ENCODE peak calls at places on chromosomes 12 and 14, in four cellular contexts. Q is transverse colon, W is retinal pigment epithelial cell, O is pancreas. X is an unnamed sample.

GRCh38 chr12:119940881-119941280 is 48.2 kb upstream of the BICDL1 start:
- DNase-seq in Q (no peak), W (no peak), O (no peak), X (peak)

GRCh38 chr12:109727746-109728726 is 14.4 kb downstream of the FAM222A start:
- DNase-seq in Q (no peak), W (no peak), O (peak), X (no peak)

GRCh38 chr12:58419905-58420304 is 478.5 kb downstream of the ATP23 start:
- DNase-seq in Q (no peak), W (no peak), O (no peak), X (no peak)

GRCh38 chr12:5656836-5657235 is 224.9 kb downstream of the NTF3 start:
- DNase-seq in Q (no peak), W (no peak), O (no peak), X (no peak)

GRCh38 chr14:32010561-32011188 is 66.4 kb upstream of the ARHGAP5 start:
- DNase-seq in Q (no peak), W (no peak), O (no peak), X (no peak)

GRCh38 chr14:93002851-93003298 is 79.9 kb downstream of the CHGA start:
- DNase-seq in Q (no peak), W (no peak), O (peak), X (no peak)

GRCh38 chr12:15527201-15527782 is 205.0 kb downstream of the PTPRO start:
- DNase-seq in Q (peak), W (no peak), O (no peak), X (peak)

GRCh38 chr12:6769003-6769389 is 2.8 kb downstream of the PTMS start:
- DNase-seq in Q (peak), W (no peak), O (no peak), X (no peak)

GRCh38 chr12:75705749-75706719 is 194.6 kb upstream of the KRR1 start:
- DNase-seq in Q (no peak), W (peak), O (no peak), X (no peak)

GRCh38 chr12:121428883-121429282 is 29.0 kb downstream of the RNF34 start:
- DNase-seq in Q (no peak), W (no peak), O (no peak), X (no peak)

GRCh38 chr14:76958975-76959710 is 69.4 kb downstream of the IRF2BPL start:
- DNase-seq in Q (no peak), W (no peak), O (no peak), X (no peak)

GRCh38 chr14:65434216-65434850 is 21.8 kb downstream of the FUT8 start:
- DNase-seq in Q (no peak), W (no peak), O (no peak), X (no peak)

GRCh38 chr14:75615200-75615599 is 36.8 kb downstream of the FLVCR2 start:
- DNase-seq in Q (no peak), W (no peak), O (no peak), X (no peak)

GRCh38 chr12:11716794-11717532 is 67.5 kb downstream of the ETV6 start:
- DNase-seq in Q (peak), W (no peak), O (no peak), X (no peak)

GRCh38 chr14:61563880-61564622 is 131.3 kb upstream of the HIF1A start:
- DNase-seq in Q (no peak), W (no peak), O (no peak), X (no peak)

GRCh38 chr14:72892879-72893635 is 844 bp downstream of the DPF3 start:
- DNase-seq in Q (peak), W (no peak), O (peak), X (no peak)

GRCh38 chr14:74886001-74886400 is 4.3 kb downstream of the DLST start:
- DNase-seq in Q (no peak), W (no peak), O (no peak), X (no peak)

GRCh38 chr12:52524241-52524897 is 4.2 kb upstream of the KRT5 start:
- DNase-seq in Q (no peak), W (no peak), O (no peak), X (no peak)

GRCh38 chr12:101570022-101570421 is 24.7 kb upstream of the MYBPC1 start:
- DNase-seq in Q (no peak), W (peak), O (no peak), X (peak)

GRCh38 chr12:52020539-52021336 is 14.0 kb downstream of the TAMALIN start:
- DNase-seq in Q (peak), W (no peak), O (peak), X (no peak)

GRCh38 chr14:65357091-65357490 is 55.4 kb upstream of the FUT8 start:
- DNase-seq in Q (no peak), W (no peak), O (no peak), X (no peak)

GRCh38 chr14:60658116-60658515 is 8.8 kb upstream of the SIX1 start:
- DNase-seq in Q (no peak), W (no peak), O (no peak), X (no peak)

GRCh38 chr12:122951406-122951805 is 14.9 kb downstream of the ABCB9 start:
- DNase-seq in Q (peak), W (no peak), O (no peak), X (no peak)

GRCh38 chr14:30551460-30551859 is 7.5 kb upstream of the G2E3 start:
- DNase-seq in Q (no peak), W (no peak), O (no peak), X (no peak)

GRCh38 chr14:54535126-54535525 is 25.4 kb downstream of the CGRRF1 start:
- DNase-seq in Q (no peak), W (no peak), O (no peak), X (no peak)

GRCh38 chr14:78254911-78255431 is 84.8 kb downstream of the NRXN3 start:
- DNase-seq in Q (no peak), W (no peak), O (no peak), X (peak)

GRCh38 chr14:87133073-87133815 is 859.7 kb downstream of the GALC start:
- DNase-seq in Q (no peak), W (peak), O (no peak), X (peak)

DNA sequence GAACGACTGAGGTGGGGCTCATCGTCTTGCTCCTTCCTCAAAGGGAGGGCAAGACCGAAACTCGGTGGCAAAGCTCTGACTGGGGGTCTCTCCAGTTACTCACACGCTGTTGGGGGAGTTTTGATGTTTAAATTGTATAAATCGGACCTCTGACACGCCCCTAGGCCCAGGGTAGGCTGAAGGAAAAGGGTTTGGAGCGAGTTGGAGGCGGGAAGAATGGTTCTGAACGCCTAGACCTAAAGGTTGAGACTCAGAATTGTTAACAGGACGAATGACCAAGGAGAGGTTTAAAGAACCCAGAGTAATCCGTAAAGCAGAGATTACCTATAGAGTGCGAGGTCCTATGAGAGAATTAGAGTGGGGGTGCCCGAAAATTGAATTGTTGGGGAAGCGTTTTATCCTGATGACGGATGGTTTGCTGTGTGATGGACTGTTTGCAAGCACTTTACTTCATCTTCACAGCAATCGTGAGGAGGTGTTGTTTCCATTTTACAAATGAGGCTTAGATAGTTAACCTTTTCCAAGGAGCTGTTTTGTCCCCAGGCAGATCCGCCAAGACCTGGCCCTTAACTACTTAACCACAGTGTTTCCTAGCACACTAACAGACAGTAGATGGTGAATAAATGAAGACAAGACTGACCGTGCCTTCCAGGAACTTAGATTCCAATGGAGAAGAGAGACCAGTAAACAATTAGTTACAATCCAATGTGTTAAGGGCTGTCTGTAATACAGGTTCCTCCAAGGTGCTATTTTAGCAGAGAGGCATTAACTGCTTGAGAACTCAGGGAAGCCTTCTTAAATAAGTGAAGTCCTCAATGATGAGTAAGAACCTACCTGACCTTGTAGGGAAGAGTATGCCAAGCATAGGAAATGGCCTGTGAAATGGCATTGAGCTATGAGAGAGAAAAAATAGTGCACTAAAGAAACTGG is 929 bp upstream of the UBE2N start:
- DNase-seq in Q (no peak), W (no peak), O (no peak), X (peak)
- TF ChIP-seq CTCF in Q (no peak), W (no peak), O (no peak), X (no peak)

GRCh38 chr12:98644433-98644711 is 216 bp downstream of the IKBIP start:
- DNase-seq in Q (peak), W (no peak), O (no peak), X (no peak)
- TF ChIP-seq CTCF in Q (no peak), W (peak), O (no peak), X (no peak)

DNA sequence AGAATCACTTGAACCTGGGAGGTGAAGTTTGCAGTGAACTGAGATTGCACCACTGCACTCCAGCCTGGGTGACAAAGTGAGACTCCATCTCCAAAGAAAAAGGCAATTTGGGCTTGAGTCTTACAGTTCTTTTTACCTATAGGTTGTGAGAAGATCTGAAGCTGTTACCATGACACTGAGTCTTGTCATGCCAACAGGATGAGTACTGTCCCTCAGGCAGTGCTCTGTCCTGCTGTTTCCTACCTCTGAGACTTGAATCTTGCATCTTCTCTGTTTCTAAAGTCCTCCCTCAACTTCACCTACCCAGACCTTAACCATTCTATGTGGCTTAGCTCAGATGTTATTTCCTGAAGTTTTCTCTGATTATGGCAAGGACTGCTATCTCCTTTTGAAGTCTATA is 400.8 kb upstream of the PRICKLE1 start:
- DNase-seq in Q (no peak), W (no peak), O (no peak), X (no peak)
- TF ChIP-seq CTCF in Q (no peak), W (no peak), O (no peak), X (no peak)

GRCh38 chr14:85425507-85425906 is 104.4 kb upstream of the FLRT2 start:
- DNase-seq in Q (no peak), W (no peak), O (no peak), X (no peak)
- TF ChIP-seq CTCF in Q (no peak), W (no peak), O (no peak), X (no peak)

GRCh38 chr12:4380332-4380731 is 820 bp upstream of the FGF23 start:
- DNase-seq in Q (no peak), W (no peak), O (no peak), X (no peak)

GRCh38 chr12:4386756-4387155 is 7.2 kb upstream of the FGF23 start:
- DNase-seq in Q (no peak), W (no peak), O (no peak), X (no peak)

GRCh38 chr12:4387607-4388006 is 8.1 kb upstream of the FGF23 start:
- DNase-seq in Q (no peak), W (no peak), O (no peak), X (no peak)

GRCh38 chr12:4379410-4379809 is at the start of gene FGF23:
- DNase-seq in Q (no peak), W (peak), O (no peak), X (no peak)

DNA sequence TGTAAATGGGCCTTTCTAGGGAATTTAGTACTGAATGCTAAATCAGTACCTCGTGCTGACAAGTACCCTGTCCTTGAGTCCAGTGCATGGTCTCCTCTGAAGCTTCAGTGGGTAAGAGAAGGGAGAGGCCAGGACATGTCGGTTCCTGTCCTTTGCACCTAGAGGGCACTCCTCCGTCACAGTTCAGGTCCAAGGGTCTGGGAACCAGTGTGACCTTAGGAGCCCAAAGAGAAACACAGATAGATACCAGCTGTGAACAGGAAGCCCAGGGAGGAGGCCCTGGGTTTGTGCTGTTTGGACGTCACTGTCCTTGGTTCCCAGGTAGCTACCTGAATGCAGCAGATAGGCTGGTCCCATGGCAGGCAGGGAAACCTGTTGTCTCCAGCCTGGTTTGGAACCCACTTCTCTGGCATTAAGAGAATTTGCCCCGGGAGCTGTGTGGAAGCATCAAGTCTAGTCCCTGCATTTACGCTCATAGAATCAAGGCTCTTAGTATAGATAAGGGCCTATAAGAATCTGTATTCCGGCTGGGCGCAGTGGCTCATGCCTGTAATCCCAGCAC is 3.9 kb upstream of the FGF23 start:
- DNase-seq in Q (no peak), W (no peak), O (no peak), X (no peak)
- TF ChIP-seq CTCF in Q (no peak), W (no peak), O (no peak), X (peak)

DNA sequence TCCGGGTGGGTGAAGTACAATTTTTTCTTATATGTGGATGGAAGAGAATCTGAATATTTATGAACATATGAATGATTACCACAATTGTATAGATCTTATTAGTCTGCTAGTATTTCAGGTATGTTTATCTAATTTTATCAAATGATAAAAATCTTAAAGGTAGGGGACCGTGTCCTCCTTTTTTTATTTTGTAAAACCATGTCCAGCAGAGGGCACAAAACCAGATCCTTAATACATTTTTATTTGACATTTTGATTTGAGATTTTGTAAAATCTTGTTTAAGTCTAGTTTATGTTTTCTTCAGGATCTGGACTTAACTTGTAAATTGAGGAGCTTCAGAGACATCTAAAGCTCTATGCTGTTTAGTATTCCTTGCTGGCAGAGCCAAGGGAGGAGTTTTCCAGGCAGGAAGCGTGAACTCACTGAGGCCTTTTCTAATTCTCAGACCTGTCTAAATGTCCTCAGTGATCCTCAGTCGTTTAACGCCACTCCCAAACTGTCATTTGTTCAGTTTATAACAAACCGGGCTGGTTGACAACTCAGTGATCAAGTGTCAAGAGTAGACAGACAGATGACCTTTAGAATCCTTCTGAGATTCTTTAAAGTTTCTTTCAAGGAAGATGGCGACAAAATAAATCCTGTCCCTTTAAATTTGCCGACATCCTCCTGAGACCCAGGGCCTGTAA is 263.9 kb downstream of the KTN1 start:
- DNase-seq in Q (no peak), W (no peak), O (no peak), X (no peak)
- TF ChIP-seq CTCF in Q (peak), W (peak), O (no peak), X (peak)

GRCh38 chr14:100868621-100869370 is 34.7 kb downstream of the RTL1 start:
- DNase-seq in Q (no peak), W (no peak), O (peak), X (no peak)
- TF ChIP-seq CTCF in Q (no peak), W (no peak), O (no peak), X (no peak)

DNA sequence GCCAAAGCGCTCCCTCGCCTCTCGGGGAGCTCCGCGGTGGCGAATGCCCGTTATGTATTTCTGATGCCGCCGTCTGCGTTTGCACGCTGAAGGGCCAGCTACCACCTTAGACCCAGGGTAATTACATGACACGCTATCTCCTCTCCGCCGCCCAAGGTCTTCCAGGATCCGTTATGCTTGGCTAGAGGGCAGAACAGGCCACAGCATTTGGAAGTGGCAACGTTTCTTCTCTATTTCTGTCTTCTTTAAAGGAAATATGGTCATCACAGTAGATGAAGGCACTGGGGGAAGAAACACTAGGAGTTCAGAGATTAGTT is 854 bp upstream of the MDGA2 start:
- DNase-seq in Q (no peak), W (no peak), O (no peak), X (no peak)
- TF ChIP-seq CTCF in Q (no peak), W (no peak), O (no peak), X (no peak)

GRCh38 chr14:106490442-106490841 is 964.1 kb downstream of the TMEM121 start:
- DNase-seq in Q (no peak), W (no peak), O (no peak), X (no peak)

GRCh38 chr14:106488293-106488692 is 961.9 kb downstream of the TMEM121 start:
- DNase-seq in Q (no peak), W (no peak), O (no peak), X (no peak)

GRCh38 chr14:106493962-106494823 is 967.8 kb downstream of the TMEM121 start:
- DNase-seq in Q (no peak), W (no peak), O (no peak), X (no peak)

GRCh38 chr14:106489112-106489881 is 962.9 kb downstream of the TMEM121 start:
- DNase-seq in Q (no peak), W (no peak), O (no peak), X (no peak)

DNA sequence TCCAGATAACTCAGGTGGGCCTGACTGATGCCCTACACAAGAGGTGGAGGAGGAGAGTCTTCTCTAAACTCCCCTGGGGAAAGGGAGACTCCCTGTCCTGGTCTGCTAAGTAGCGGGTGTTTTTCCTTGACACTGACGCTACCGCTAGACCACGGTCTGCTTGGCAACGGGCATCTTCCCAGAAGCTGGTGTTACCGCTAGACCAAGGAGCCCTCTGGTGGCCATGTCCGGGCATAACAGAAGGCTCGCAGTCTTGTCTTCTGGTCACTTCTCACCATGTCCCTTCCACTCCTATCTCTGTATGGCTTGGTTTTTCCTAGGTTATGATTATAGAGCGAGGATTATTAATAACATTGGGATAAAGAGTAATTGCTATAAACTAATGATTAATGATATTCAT is 965.5 kb downstream of the TMEM121 start:
- DNase-seq in Q (peak), W (no peak), O (peak), X (no peak)
- TF ChIP-seq CTCF in Q (no peak), W (peak), O (no peak), X (peak)

X was measured in epithelial cell of proximal tubule.